ENCODE peak calls at places on chromosomes 4 and X, in eight cellular contexts. X, F, E, Q, P, N, C and K are unnamed samples.

GRCh38 chr4:29722253-29722652 is 997.9 kb upstream of the PCDH7 start:
- DNase-seq in X (no peak), F (no peak), E (no peak), Q (no peak), P (no peak), N (no peak), C (no peak), K (no peak)

GRCh38 chr4:156547891-156548290 is 423.7 kb downstream of the PDGFC start:
- DNase-seq in X (no peak), F (no peak), E (no peak), Q (no peak), P (no peak), N (no peak), C (no peak), K (no peak)

GRCh38 chr4:41538017-41538733 is at the start of gene LIMCH1:
- DNase-seq in X (no peak), F (no peak), E (no peak), Q (peak; percentile 13), P (no peak), N (no peak), C (no peak), K (no peak)

GRCh38 chr4:1052231-1052671 is 40.8 kb downstream of the FGFRL1 start:
- DNase-seq in X (no peak), F (no peak), E (no peak), Q (no peak), P (no peak), N (no peak), C (no peak), K (no peak)

GRCh38 chr4:69120869-69121268 is 24.6 kb downstream of the UGT2B7 start:
- DNase-seq in X (no peak), F (no peak), E (no peak), Q (no peak), P (no peak), N (no peak), C (no peak), K (no peak)

GRCh38 chr4:122739174-122739573 is 6.7 kb downstream of the BBS12 start:
- DNase-seq in X (no peak), F (no peak), E (no peak), Q (peak; percentile 80), P (no peak), N (no peak), C (no peak), K (no peak)

GRCh38 chrX:37686348-37686736 is 751 bp downstream of the XK start:
- DNase-seq in X (no peak), F (no peak), E (no peak), Q (no peak), P (no peak), N (no peak), C (no peak), K (no peak)

GRCh38 chr4:76194325-76194724 is 19.3 kb downstream of the SCARB2 start:
- DNase-seq in X (no peak), F (no peak), E (no peak), Q (peak; percentile 98), P (no peak), N (no peak), C (no peak), K (peak; percentile 68)

GRCh38 chrX:47854474-47854873 is 17.8 kb downstream of the ZNF81 start:
- DNase-seq in X (peak; percentile 22), F (peak; percentile 10), E (no peak), Q (peak; percentile 47), P (peak; percentile 10), N (no peak), C (no peak), K (peak; percentile 14)

GRCh38 chr4:171928336-171928735 is 115.1 kb downstream of the GALNTL6 start:
- DNase-seq in X (no peak), F (no peak), E (no peak), Q (no peak), P (no peak), N (no peak), C (no peak), K (no peak)

GRCh38 chr4:6991249-6991648 is 51.9 kb upstream of the TADA2B start:
- DNase-seq in X (no peak), F (no peak), E (no peak), Q (no peak), P (no peak), N (no peak), C (no peak), K (no peak)

GRCh38 chr4:20331642-20332041 is 79.9 kb downstream of the SLIT2 start:
- DNase-seq in X (no peak), F (no peak), E (no peak), Q (peak; percentile 55), P (no peak), N (no peak), C (no peak), K (no peak)

GRCh38 chr4:137659431-137659830 is 127.1 kb upstream of the PCDH18 start:
- DNase-seq in X (no peak), F (no peak), E (no peak), Q (peak; percentile 56), P (no peak), N (no peak), C (no peak), K (no peak)

GRCh38 chr4:1310796-1311715 is 21.4 kb downstream of the MAEA start:
- DNase-seq in X (peak; percentile 73), F (no peak), E (no peak), Q (no peak), P (no peak), N (no peak), C (no peak), K (no peak)

GRCh38 chrX:44914532-44915198 is 41.7 kb downstream of the KDM6A start:
- DNase-seq in X (no peak), F (no peak), E (no peak), Q (peak; percentile 56), P (no peak), N (no peak), C (no peak), K (no peak)

GRCh38 chr4:7451434-7451789 is 16.7 kb upstream of the PSAPL1 start:
- DNase-seq in X (no peak), F (no peak), E (no peak), Q (no peak), P (no peak), N (no peak), C (no peak), K (no peak)

GRCh38 chr4:102620697-102621497 is 119.7 kb downstream of the NFKB1 start:
- DNase-seq in X (peak; percentile 59), F (peak; percentile 36), E (peak; percentile 12), Q (peak; percentile 87), P (no peak), N (no peak), C (peak; percentile 41), K (peak; percentile 40)

GRCh38 chr4:102787096-102787867 is 26.5 kb upstream of the MANBA start:
- DNase-seq in X (no peak), F (no peak), E (no peak), Q (peak; percentile 76), P (no peak), N (no peak), C (no peak), K (no peak)

GRCh38 chr4:155426953-155427352 is 50.2 kb upstream of the MAP9 start:
- DNase-seq in X (no peak), F (no peak), E (no peak), Q (no peak), P (no peak), N (no peak), C (no peak), K (no peak)

GRCh38 chrX:29890646-29891200 is 324.6 kb upstream of the MAGEB2 start:
- DNase-seq in X (no peak), F (no peak), E (no peak), Q (no peak), P (no peak), N (no peak), C (no peak), K (no peak)

GRCh38 chrX:23885803-23886202 is 21.9 kb downstream of the APOO start:
- DNase-seq in X (no peak), F (no peak), E (no peak), Q (no peak), P (no peak), N (no peak), C (no peak), K (no peak)

GRCh38 chr4:117700111-117700892 is 334.0 kb upstream of the NDST3 start:
- DNase-seq in X (peak; percentile 5), F (peak; percentile 6), E (no peak), Q (no peak), P (no peak), N (no peak), C (no peak), K (no peak)

GRCh38 chr4:73803213-73803612 is 33.3 kb upstream of the CXCL6 start:
- DNase-seq in X (no peak), F (no peak), E (no peak), Q (no peak), P (no peak), N (no peak), C (no peak), K (no peak)

GRCh38 chrX:110541266-110541665 is 182.6 kb downstream of the RTL9 start:
- DNase-seq in X (no peak), F (no peak), E (no peak), Q (peak; percentile 28), P (no peak), N (no peak), C (no peak), K (no peak)

GRCh38 chrX:50071507-50071906 is 129.3 kb downstream of the AKAP4 start:
- DNase-seq in X (no peak), F (no peak), E (no peak), Q (no peak), P (no peak), N (no peak), C (no peak), K (no peak)

GRCh38 chr4:165079476-165079875 is 25.8 kb downstream of the TRIM75 start:
- DNase-seq in X (no peak), F (no peak), E (peak; percentile 77), Q (no peak), P (no peak), N (no peak), C (no peak), K (no peak)

GRCh38 chr4:20319785-20320184 is 68.1 kb downstream of the SLIT2 start:
- DNase-seq in X (no peak), F (no peak), E (no peak), Q (no peak), P (no peak), N (no peak), C (no peak), K (no peak)